ENCODE peak calls at places on chromosomes 13 and 19, in four cellular contexts. M is pancreas, I is endothelial cell of umbilical vein, N is tibial artery. B is an unnamed sample.

GRCh38 chr19:16000024-16000687 is 51.3 kb downstream of the OR10H4 start:
- DNase-seq in M (no peak), I (no peak), N (peak; percentile 81), B (no peak)

GRCh38 chr19:6233051-6233826 is 46.5 kb downstream of the MLLT1 start:
- DNase-seq in M (peak; percentile 88), I (peak; percentile 71), N (no peak), B (peak; percentile 78)

GRCh38 chr19:53193534-53194222 is 520 bp upstream of the ZNF665 start:
- DNase-seq in M (no peak), I (no peak), N (no peak), B (no peak)

GRCh38 chr13:39506559-39507390 is 96.2 kb downstream of the LHFPL6 start:
- DNase-seq in M (no peak), I (no peak), N (no peak), B (no peak)

GRCh38 chr19:2269244-2270156 is 12.5 kb downstream of the PEAK3 start:
- DNase-seq in M (peak; percentile 100), I (peak; percentile 95), N (peak; percentile 99), B (peak; percentile 99)

GRCh38 chr19:48963371-48964204 is 1.5 kb upstream of the FTL start:
- DNase-seq in M (peak; percentile 88), I (peak; percentile 73), N (peak; percentile 90), B (peak; percentile 72)

GRCh38 chr19:41316306-41316920 is 6.4 kb downstream of the CCDC97 start:
- DNase-seq in M (no peak), I (no peak), N (no peak), B (no peak)

GRCh38 chr13:110874508-110874960 is 40.3 kb downstream of the ANKRD10 start:
- DNase-seq in M (peak; percentile 89), I (peak; percentile 43), N (peak; percentile 94), B (peak; percentile 90)

GRCh38 chr19:19817357-19817756 is 4.2 kb downstream of the ZNF506 start:
- DNase-seq in M (no peak), I (no peak), N (no peak), B (no peak)

GRCh38 chr13:113178070-113178895 is 19.8 kb downstream of the PROZ start:
- DNase-seq in M (no peak), I (peak; percentile 24), N (no peak), B (no peak)

GRCh38 chr13:73520566-73521290 is 461.9 kb downstream of the KLF5 start:
- DNase-seq in M (no peak), I (no peak), N (no peak), B (no peak)

GRCh38 chr19:58483776-58484175 is 7.6 kb downstream of the ZNF446 start:
- DNase-seq in M (no peak), I (no peak), N (no peak), B (no peak)

GRCh38 chr13:59671853-59672252 is 491.9 kb downstream of the DIAPH3 start:
- DNase-seq in M (no peak), I (peak; percentile 62), N (no peak), B (no peak)

GRCh38 chr19:5718032-5718578 is 1.8 kb downstream of the LONP1 start:
- DNase-seq in M (no peak), I (no peak), N (no peak), B (no peak)

GRCh38 chr13:94495806-94496205 is 16.3 kb upstream of the DCT start:
- DNase-seq in M (no peak), I (no peak), N (no peak), B (no peak)

GRCh38 chr13:79810671-79811070 is 329.7 kb downstream of the NDFIP2 start:
- DNase-seq in M (no peak), I (peak; percentile 70), N (no peak), B (no peak)

DNA sequence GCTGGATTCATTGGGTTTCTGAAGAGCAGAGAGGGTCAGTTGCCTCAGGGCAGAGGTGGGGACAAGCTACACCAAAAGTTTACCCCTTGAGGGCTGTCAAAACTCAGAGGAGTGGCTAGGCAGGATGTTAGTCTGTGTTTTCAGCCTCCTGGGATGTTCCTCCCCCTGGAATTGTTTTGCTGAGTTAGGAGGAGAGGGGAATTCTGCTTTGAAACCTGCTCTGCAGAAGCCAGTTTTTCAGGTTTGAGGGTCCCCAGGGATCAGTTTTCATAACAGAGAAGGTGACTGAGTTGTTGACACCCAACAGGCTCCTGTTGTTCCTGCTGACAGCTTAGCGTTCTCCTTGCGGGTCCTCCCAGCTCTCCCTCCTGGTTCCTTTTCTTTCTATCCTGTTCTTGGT is 121.9 kb upstream of the TMTC4 start:
- DNase-seq in M (no peak), I (no peak), N (no peak), B (no peak)
- H3K9me3 ChIP-seq in M (no peaks in the 10 kb centered on the region), I (no peaks in the 10 kb centered on the region), N (no peaks in the 10 kb centered on the region), B (peaks cover 49% of the 10 kb centered on the region)

DNA sequence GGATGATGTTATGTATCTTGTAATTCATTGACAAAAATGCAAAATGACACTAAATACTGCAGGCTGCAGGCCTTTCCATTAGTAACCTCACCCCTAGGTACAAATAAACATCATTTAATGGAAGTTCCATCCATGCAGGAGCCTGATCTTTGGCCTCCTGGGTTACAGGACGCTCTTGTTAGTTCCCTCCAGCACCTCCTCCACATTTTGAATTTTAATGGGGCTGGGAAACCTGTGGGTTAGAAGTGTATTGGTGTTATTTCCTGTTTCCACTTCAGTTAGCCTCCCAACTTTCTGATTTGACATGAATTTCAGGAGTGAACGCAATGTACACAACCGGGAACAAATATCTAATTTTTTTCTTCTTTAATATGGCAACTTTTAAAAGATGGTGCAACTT is 237.1 kb upstream of the ARGLU1 start:
- DNase-seq in M (no peak), I (no peak), N (no peak), B (no peak)
- H3K4me1 ChIP-seq in M (no peaks in the 10 kb centered on the region), I (no peaks in the 10 kb centered on the region), N (no peaks in the 10 kb centered on the region), B (no peaks in the 10 kb centered on the region)

DNA sequence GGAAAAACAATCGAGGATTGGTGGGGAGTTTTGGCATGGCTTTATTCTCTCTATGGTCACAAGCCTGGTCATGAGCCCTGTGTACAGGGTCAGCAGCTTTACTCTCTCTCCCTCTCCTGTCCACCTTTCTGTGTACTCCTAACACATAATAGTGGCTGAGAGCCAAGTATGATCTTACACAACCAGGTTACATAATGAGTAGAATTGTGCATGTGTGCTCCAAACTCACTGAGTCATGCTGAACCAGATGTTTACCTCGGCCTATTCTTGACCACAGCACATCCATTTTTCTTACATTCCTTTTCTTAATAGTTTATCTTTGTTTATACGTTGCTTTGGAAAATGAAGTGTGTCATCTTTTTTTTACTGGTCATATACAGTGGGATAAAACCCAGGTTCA is 53.1 kb downstream of the ZNF254 start:
- DNase-seq in M (no peak), I (peak; percentile 24), N (no peak), B (no peak)
- H3K9me3 ChIP-seq in M (peaks cover 2% of the 10 kb centered on the region), I (peaks cover 4% of the 10 kb centered on the region), N (peaks cover 52% of the 10 kb centered on the region), B (peaks cover 99% of the 10 kb centered on the region)

GRCh38 chr19:13035820-13036365 is 40.6 kb downstream of the NFIX start:
- DNase-seq in M (no peak), I (no peak), N (no peak), B (no peak)
- H3K4me1 ChIP-seq in M (peaks cover 5% of the 10 kb centered on the region), I (peaks cover 15% of the 10 kb centered on the region), N (peaks cover 4% of the 10 kb centered on the region), B (peaks cover 100% of the 10 kb centered on the region)

GRCh38 chr19:51810228-51810627 is 15.3 kb downstream of the FPR3 start:
- DNase-seq in M (no peak), I (no peak), N (no peak), B (no peak)
- H3K9me3 ChIP-seq in M (no peaks in the 10 kb centered on the region), I (no peaks in the 10 kb centered on the region), N (no peaks in the 10 kb centered on the region), B (no peaks in the 10 kb centered on the region)

DNA sequence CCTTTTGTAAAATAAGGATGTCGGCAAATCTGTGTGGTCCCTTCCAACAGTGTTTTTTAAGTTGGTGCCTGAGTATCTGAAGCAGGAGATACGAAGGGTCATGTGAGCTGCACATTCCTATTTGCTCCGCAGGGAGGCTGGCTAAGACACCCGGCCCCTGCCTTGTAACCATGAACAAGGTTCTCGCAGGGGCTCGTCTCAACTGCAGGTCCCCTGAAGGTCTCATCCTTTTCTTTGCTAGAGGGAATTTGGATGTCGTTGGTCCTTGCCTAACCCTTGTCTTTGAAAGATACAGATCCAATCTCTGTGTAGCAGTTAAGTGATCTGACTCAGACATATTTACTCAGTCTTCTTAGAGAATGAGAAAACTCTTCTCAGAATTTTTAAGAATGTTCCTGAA is 64.4 kb downstream of the LRCH1 start:
- DNase-seq in M (no peak), I (no peak), N (no peak), B (no peak)
- H3K4me1 ChIP-seq in M (peaks cover 10% of the 10 kb centered on the region), I (peaks cover 16% of the 10 kb centered on the region), N (peaks cover under 1% of the 10 kb centered on the region), B (peaks cover 93% of the 10 kb centered on the region)

B was measured in left ventricle myocardium inferior.